ENCODE peak calls at places on chromosomes 4 and X, in eight cellular contexts. U, O, Y, C, W, E, V and N are unnamed samples.
A peak's percentile ranks its signal among the peaks of the same experiment; 100 is the strongest.

GRCh38 chrX:120769576-120770341 is 105.9 kb downstream of the CT47B1 start:
- DNase-seq in U (no peak), O (peak; percentile 35), Y (no peak), C (no peak), W (peak; percentile 82), E (no peak), V (no peak), N (no peak)

GRCh38 chr4:156388826-156389225 is 435.2 kb upstream of the CTSO start:
- DNase-seq in U (no peak), O (no peak), Y (no peak), C (no peak), W (peak; percentile 63), E (no peak), V (no peak), N (no peak)

GRCh38 chrX:9899640-9900075 is 67.5 kb upstream of the CLDN34 start:
- DNase-seq in U (no peak), O (no peak), Y (peak; percentile 81), C (no peak), W (no peak), E (no peak), V (no peak), N (no peak)

GRCh38 chrX:120207009-120207610 is 43.5 kb upstream of the ZBTB33 start:
- DNase-seq in U (no peak), O (no peak), Y (no peak), C (no peak), W (no peak), E (no peak), V (no peak), N (no peak)

GRCh38 chr4:139603576-139604387 is 47.8 kb upstream of the SETD7 start:
- DNase-seq in U (peak; percentile 85), O (peak; percentile 40), Y (peak; percentile 73), C (no peak), W (peak; percentile 73), E (no peak), V (no peak), N (peak; percentile 39)

GRCh38 chrX:49192722-49193328 is 6.7 kb upstream of the PRICKLE3 start:
- DNase-seq in U (peak; percentile 77), O (no peak), Y (peak; percentile 35), C (no peak), W (peak; percentile 41), E (no peak), V (no peak), N (no peak)

GRCh38 chr4:41146716-41147506 is 67.4 kb downstream of the APBB2 start:
- DNase-seq in U (peak; percentile 62), O (no peak), Y (peak; percentile 21), C (no peak), W (no peak), E (no peak), V (no peak), N (no peak)

GRCh38 chr4:12579172-12579571 is 905.0 kb downstream of the RAB28 start:
- DNase-seq in U (no peak), O (no peak), Y (no peak), C (no peak), W (peak; percentile 18), E (no peak), V (no peak), N (no peak)

GRCh38 chr4:104751468-104751867 is 256.8 kb upstream of the CXXC4 start:
- DNase-seq in U (no peak), O (no peak), Y (no peak), C (no peak), W (no peak), E (no peak), V (no peak), N (no peak)

GRCh38 chr4:185463541-185463940 is 8.0 kb downstream of the CCDC110 start:
- DNase-seq in U (no peak), O (no peak), Y (no peak), C (no peak), W (no peak), E (no peak), V (no peak), N (no peak)

GRCh38 chr4:47031011-47031678 is at the start of gene GABRB1:
- DNase-seq in U (peak; percentile 91), O (peak; percentile 43), Y (peak; percentile 66), C (no peak), W (no peak), E (no peak), V (peak; percentile 23), N (peak; percentile 45)

GRCh38 chr4:53919605-53920004 is 144.8 kb downstream of the CHIC2 start:
- DNase-seq in U (no peak), O (no peak), Y (no peak), C (no peak), W (no peak), E (no peak), V (no peak), N (no peak)

GRCh38 chr4:186148335-186148975 is 42.9 kb upstream of the CYP4V2 start:
- DNase-seq in U (no peak), O (no peak), Y (no peak), C (no peak), W (no peak), E (no peak), V (no peak), N (no peak)

GRCh38 chr4:143355540-143356217 is 19.0 kb downstream of the GAB1 start:
- DNase-seq in U (no peak), O (no peak), Y (no peak), C (no peak), W (peak; percentile 49), E (no peak), V (no peak), N (no peak)
- H3K4me3 ChIP-seq in U (no peak overlapping the region), O (no peak overlapping the region), Y (no peak overlapping the region), C (no peak overlapping the region), W (no peak overlapping the region), E (no peak overlapping the region), V (peak overlapping the region; percentile 4), N (no peak overlapping the region)

DNA sequence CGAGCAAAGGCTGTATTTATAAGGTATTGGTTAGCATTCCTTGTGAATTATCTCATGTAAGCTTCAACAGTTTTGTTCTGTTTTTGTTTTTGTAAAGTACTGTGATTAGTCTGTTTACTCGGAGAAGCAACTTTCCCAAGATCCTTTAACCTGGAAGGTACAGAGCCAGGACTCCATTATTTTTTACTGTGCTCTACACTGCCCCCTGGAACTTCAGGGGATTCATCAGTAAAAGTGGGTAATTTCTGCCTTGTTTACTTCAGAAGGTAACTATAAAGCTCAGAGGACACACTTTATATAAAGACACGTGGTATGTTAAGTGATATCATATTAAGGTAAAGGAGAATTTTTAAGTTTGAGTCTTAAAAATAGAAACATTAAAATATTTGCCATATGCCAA is 124.9 kb downstream of the IQCM start:
- DNase-seq in U (peak; percentile 49), O (no peak), Y (no peak), C (no peak), W (no peak), E (no peak), V (no peak), N (no peak)
- TF ChIP-seq CTCF in U (peak; percentile 74), O (no peak), Y (no peak), C (no peak), W (peak; percentile 56), E (no peak), V (no peak), N (no peak)

GRCh38 chr4:80196259-80197131 is 808 bp upstream of the PRDM8 start:
- DNase-seq in U (peak; percentile 77), O (no peak), Y (no peak), C (no peak), W (no peak), E (no peak), V (no peak), N (no peak)
- H3K4me3 ChIP-seq in U (peak overlapping the region; percentile 54), O (peak overlapping the region; percentile 47), Y (peak overlapping the region; percentile 2), C (peak overlapping the region; percentile 26), W (no peak overlapping the region), E (peak overlapping the region; percentile 34), V (peak overlapping the region; percentile 47), N (no peak overlapping the region)

DNA sequence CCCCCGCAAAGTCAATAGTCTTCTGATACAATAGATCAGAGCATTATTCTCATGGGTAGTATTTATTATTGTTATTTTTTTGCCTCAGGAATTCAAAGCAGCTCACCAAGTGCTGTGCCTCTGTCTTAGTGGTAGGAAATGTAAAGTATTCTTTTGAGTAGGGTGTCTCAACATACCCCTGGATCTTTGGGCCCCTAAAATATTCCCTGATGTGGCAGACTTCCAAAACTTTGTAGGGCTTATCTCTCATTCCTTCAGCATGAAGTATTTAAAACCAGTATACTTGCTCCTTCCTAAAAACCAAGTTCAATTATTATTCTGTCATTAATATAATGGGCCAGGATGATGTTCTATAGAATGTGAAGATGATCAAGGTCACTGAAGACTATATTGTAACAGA is 115.3 kb upstream of the ZNF827 start:
- DNase-seq in U (no peak), O (no peak), Y (no peak), C (no peak), W (no peak), E (no peak), V (no peak), N (no peak)
- TF ChIP-seq CTCF in U (no peak), O (no peak), Y (no peak), C (no peak), W (no peak), E (no peak), V (no peak), N (no peak)

DNA sequence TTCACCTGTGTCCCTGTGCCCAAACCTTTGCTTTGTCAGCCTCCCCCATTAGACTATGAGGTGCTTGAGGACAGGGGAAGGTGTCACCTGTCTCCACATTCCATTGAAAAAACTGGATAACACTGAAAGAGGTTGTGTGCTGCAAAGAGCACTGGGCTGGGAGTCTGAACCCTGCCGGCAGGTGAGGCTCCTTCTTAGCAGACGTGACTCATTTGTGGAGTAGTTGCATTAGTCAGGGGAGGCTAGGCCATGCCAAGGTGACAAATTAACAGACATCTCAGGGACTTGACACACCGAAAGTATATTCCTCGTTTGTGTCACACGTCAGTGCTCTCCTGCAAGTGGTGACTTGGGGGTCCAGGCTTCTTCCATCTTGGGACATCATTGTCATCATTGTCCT is 95.9 kb upstream of the STX18 start:
- DNase-seq in U (no peak), O (no peak), Y (no peak), C (no peak), W (peak; percentile 39), E (no peak), V (no peak), N (no peak)
- H3K4me3 ChIP-seq in U (no peak overlapping the region), O (no peak overlapping the region), Y (no peak overlapping the region), C (no peak overlapping the region), W (no peak overlapping the region), E (no peak overlapping the region), V (no peak overlapping the region), N (no peak overlapping the region)

GRCh38 chrX:71085900-71086299 is 9.8 kb upstream of the FOXO4 start:
- DNase-seq in U (no peak), O (no peak), Y (no peak), C (no peak), W (no peak), E (no peak), V (no peak), N (no peak)
- TF ChIP-seq CTCF in U (no peak), O (no peak), Y (no peak), C (no peak), W (no peak), E (no peak), V (no peak), N (no peak)